ENCODE peak calls at places on chromosomes 11 and 22, in six cellular contexts. One of them, this sample, is unnamed.

GRCh38 chr11:4887591-4887990 is 5.9 kb downstream of the OR51T1 start:
- DNase-seq in IMR-90: no peak
- DNase-seq in K562: no peak
- DNase-seq in SK-N-SH: no peak
- DNase-seq in GM12878: no peak
- DNase-seq in HepG2: no peak
- DNase-seq in this sample: no peak

GRCh38 chr11:91972665-91973266 is 251.9 kb upstream of the FAT3 start:
- DNase-seq in IMR-90: no peak
- DNase-seq in K562: no peak
- DNase-seq in SK-N-SH: no peak
- DNase-seq in GM12878: no peak
- DNase-seq in HepG2: no peak
- DNase-seq in this sample: no peak

GRCh38 chr22:49196046-49196511 is 631.6 kb downstream of the BRD1 start:
- DNase-seq in IMR-90: no peak
- DNase-seq in K562: no peak
- DNase-seq in SK-N-SH: no peak
- DNase-seq in GM12878: no peak
- DNase-seq in HepG2: no peak
- DNase-seq in this sample: no peak

GRCh38 chr11:74418509-74418895 is 20.3 kb upstream of the PGM2L1 start:
- DNase-seq in IMR-90: peak; percentile 82
- DNase-seq in K562: no peak
- DNase-seq in SK-N-SH: no peak
- DNase-seq in GM12878: no peak
- DNase-seq in HepG2: peak; percentile 6
- DNase-seq in this sample: peak; percentile 64

GRCh38 chr11:30683176-30683575 is 97.0 kb upstream of the MPPED2 start:
- DNase-seq in IMR-90: peak; percentile 22
- DNase-seq in K562: no peak
- DNase-seq in SK-N-SH: no peak
- DNase-seq in GM12878: no peak
- DNase-seq in HepG2: no peak
- DNase-seq in this sample: no peak

GRCh38 chr11:133950874-133951483 is 5.8 kb downstream of the IGSF9B start:
- DNase-seq in IMR-90: no peak
- DNase-seq in K562: no peak
- DNase-seq in SK-N-SH: no peak
- DNase-seq in GM12878: no peak
- DNase-seq in HepG2: no peak
- DNase-seq in this sample: no peak

GRCh38 chr11:33773399-33774355 is 643 bp downstream of the FBXO3 start:
- DNase-seq in IMR-90: peak; percentile 43
- DNase-seq in K562: peak; percentile 82
- DNase-seq in SK-N-SH: peak; percentile 39
- DNase-seq in GM12878: no peak
- DNase-seq in HepG2: peak; percentile 6
- DNase-seq in this sample: peak; percentile 40

GRCh38 chr11:20458905-20459632 is 71.6 kb downstream of the PRMT3 start:
- DNase-seq in IMR-90: no peak
- DNase-seq in K562: peak; percentile 66
- DNase-seq in SK-N-SH: peak; percentile 25
- DNase-seq in GM12878: no peak
- DNase-seq in HepG2: no peak
- DNase-seq in this sample: no peak

GRCh38 chr22:37601540-37602442 is 6.8 kb upstream of the GGA1 start:
- DNase-seq in IMR-90: peak; percentile 33
- DNase-seq in K562: no peak
- DNase-seq in SK-N-SH: no peak
- DNase-seq in GM12878: peak; percentile 42
- DNase-seq in HepG2: peak; percentile 91
- DNase-seq in this sample: no peak

GRCh38 chr11:78046486-78046854 is 17.2 kb upstream of the THRSP start:
- DNase-seq in IMR-90: no peak
- DNase-seq in K562: no peak
- DNase-seq in SK-N-SH: no peak
- DNase-seq in GM12878: no peak
- DNase-seq in HepG2: no peak
- DNase-seq in this sample: no peak

GRCh38 chr11:106601637-106602297 is 416.5 kb downstream of the GUCY1A2 start:
- DNase-seq in IMR-90: no peak
- DNase-seq in K562: no peak
- DNase-seq in SK-N-SH: no peak
- DNase-seq in GM12878: no peak
- DNase-seq in HepG2: no peak
- DNase-seq in this sample: no peak

GRCh38 chr11:70505331-70505731 is 107.0 kb downstream of the CTTN start:
- DNase-seq in IMR-90: no peak
- DNase-seq in K562: no peak
- DNase-seq in SK-N-SH: no peak
- DNase-seq in GM12878: no peak
- DNase-seq in HepG2: no peak
- DNase-seq in this sample: no peak

GRCh38 chr22:32752326-32752725 is 49.2 kb upstream of the TIMP3 start:
- DNase-seq in IMR-90: peak; percentile 63
- DNase-seq in K562: no peak
- DNase-seq in SK-N-SH: no peak
- DNase-seq in GM12878: no peak
- DNase-seq in HepG2: no peak
- DNase-seq in this sample: no peak

GRCh38 chr11:120244966-120245365 is 5.0 kb downstream of the POU2F3 start:
- DNase-seq in IMR-90: no peak
- DNase-seq in K562: no peak
- DNase-seq in SK-N-SH: no peak
- DNase-seq in GM12878: no peak
- DNase-seq in HepG2: no peak
- DNase-seq in this sample: no peak

GRCh38 chr11:120249279-120250022 is 9.5 kb downstream of the POU2F3 start:
- DNase-seq in IMR-90: no peak
- DNase-seq in K562: no peak
- DNase-seq in SK-N-SH: no peak
- DNase-seq in GM12878: peak; percentile 66
- DNase-seq in HepG2: no peak
- DNase-seq in this sample: no peak

GRCh38 chr11:120245434-120245833 is 5.5 kb downstream of the POU2F3 start:
- DNase-seq in IMR-90: no peak
- DNase-seq in K562: no peak
- DNase-seq in SK-N-SH: no peak
- DNase-seq in GM12878: no peak
- DNase-seq in HepG2: no peak
- DNase-seq in this sample: no peak

GRCh38 chr11:120244476-120244875 is 4.5 kb downstream of the POU2F3 start:
- DNase-seq in IMR-90: peak; percentile 10
- DNase-seq in K562: no peak
- DNase-seq in SK-N-SH: no peak
- DNase-seq in GM12878: no peak
- DNase-seq in HepG2: no peak
- DNase-seq in this sample: no peak

DNA sequence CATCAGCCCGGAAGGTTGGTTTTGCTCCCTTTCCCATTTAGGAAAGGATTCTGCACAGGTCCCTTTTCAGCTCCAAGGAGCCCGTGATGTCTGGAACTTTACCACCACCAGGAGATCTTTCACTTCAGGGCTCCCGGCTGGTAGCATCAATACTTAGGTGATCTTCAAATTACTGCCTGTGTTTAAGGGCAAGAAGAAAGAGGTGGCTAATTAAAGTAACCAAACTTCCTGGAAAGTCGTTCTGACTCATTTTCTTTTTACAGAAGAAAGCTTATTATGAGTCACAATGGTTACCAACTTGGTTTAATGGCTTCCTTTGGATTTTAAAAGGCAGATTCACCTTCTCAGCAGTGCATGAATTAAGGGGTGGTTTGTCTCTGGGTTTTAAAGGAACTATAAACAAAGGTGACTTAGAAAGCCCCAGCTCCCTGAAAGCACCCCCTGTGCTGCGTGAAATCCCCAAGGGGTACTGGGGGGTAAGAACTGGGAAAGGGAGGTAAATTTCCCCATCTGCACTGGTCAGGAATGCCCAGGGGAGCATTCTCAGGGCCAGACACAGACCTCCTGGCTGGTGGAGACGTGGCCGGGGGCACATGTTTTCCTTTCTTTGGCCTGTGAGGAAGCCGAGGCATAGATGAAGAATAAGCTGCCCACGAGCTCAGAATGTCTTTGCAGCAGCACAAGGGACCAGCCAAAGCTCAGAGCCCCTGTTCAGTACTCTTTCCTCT is 8.8 kb downstream of the POU2F3 start:
- DNase-seq in IMR-90: peak; percentile 48
- DNase-seq in K562: no peak
- DNase-seq in SK-N-SH: no peak
- DNase-seq in GM12878: peak; percentile 93
- DNase-seq in HepG2: no peak
- DNase-seq in this sample: no peak
- TF ChIP-seq SMC3 in IMR-90: no peak
- TF ChIP-seq SMC3 in K562: no peak
- TF ChIP-seq SMC3 in SK-N-SH: no peak
- TF ChIP-seq SMC3 in GM12878: no peak
- TF ChIP-seq SMC3 in HepG2: no peak
- TF ChIP-seq SMC3 in this sample: no peak

GRCh38 chr11:1271002-1271401 is 38.4 kb downstream of the TOLLIP start:
- DNase-seq in IMR-90: peak; percentile 12
- DNase-seq in K562: peak; percentile 48
- DNase-seq in SK-N-SH: no peak
- DNase-seq in GM12878: no peak
- DNase-seq in HepG2: no peak
- DNase-seq in this sample: no peak
- TF ChIP-seq SMC3 in IMR-90: no peak
- TF ChIP-seq SMC3 in K562: no peak
- TF ChIP-seq SMC3 in SK-N-SH: no peak
- TF ChIP-seq SMC3 in GM12878: no peak
- TF ChIP-seq SMC3 in HepG2: no peak
- TF ChIP-seq SMC3 in this sample: no peak

GRCh38 chr11:61919113-61919840 is 1.9 kb upstream of the RAB3IL1 start:
- DNase-seq in IMR-90: no peak
- DNase-seq in K562: peak; percentile 16
- DNase-seq in SK-N-SH: no peak
- DNase-seq in GM12878: no peak
- DNase-seq in HepG2: no peak
- DNase-seq in this sample: no peak

GRCh38 chr11:61917357-61918109 is at the start of gene RAB3IL1:
- DNase-seq in IMR-90: no peak
- DNase-seq in K562: peak; percentile 91
- DNase-seq in SK-N-SH: peak; percentile 94
- DNase-seq in GM12878: no peak
- DNase-seq in HepG2: no peak
- DNase-seq in this sample: peak; percentile 30

GRCh38 chr11:61921446-61921845 is 4.1 kb upstream of the RAB3IL1 start:
- DNase-seq in IMR-90: no peak
- DNase-seq in K562: peak; percentile 8
- DNase-seq in SK-N-SH: no peak
- DNase-seq in GM12878: no peak
- DNase-seq in HepG2: no peak
- DNase-seq in this sample: no peak

GRCh38 chr11:61918251-61919112 is 1.1 kb upstream of the RAB3IL1 start:
- DNase-seq in IMR-90: no peak
- DNase-seq in K562: peak; percentile 9
- DNase-seq in SK-N-SH: peak; percentile 10
- DNase-seq in GM12878: no peak
- DNase-seq in HepG2: no peak
- DNase-seq in this sample: no peak

GRCh38 chr11:61919841-61920631 is 2.7 kb upstream of the RAB3IL1 start:
- DNase-seq in IMR-90: no peak
- DNase-seq in K562: peak; percentile 93
- DNase-seq in SK-N-SH: peak; percentile 11
- DNase-seq in GM12878: no peak
- DNase-seq in HepG2: no peak
- DNase-seq in this sample: peak; percentile 50
- TF ChIP-seq SMC3 in IMR-90: no peak
- TF ChIP-seq SMC3 in K562: no peak
- TF ChIP-seq SMC3 in SK-N-SH: no peak
- TF ChIP-seq SMC3 in GM12878: no peak
- TF ChIP-seq SMC3 in HepG2: no peak
- TF ChIP-seq SMC3 in this sample: no peak

DNA sequence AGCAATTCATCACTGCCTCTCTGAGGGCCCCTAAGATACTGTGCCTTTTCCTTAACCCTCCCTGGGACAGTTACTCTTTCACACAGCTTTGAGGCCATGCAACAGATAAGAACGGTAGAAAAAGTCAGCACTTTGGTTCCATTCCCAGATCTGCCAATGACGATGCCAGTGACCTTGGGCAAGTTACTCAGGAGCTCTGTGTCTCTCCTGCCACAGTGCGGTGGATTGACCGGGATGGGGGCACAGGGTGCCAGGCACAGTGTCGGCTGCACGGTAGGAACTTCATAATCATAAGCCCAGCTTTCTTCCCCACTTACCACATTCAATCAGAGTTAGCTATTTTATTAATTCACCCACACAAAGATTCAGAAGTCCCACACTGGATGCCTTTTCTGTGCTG is 1041.8 kb downstream of the TBC1D22A start:
- DNase-seq in IMR-90: no peak
- DNase-seq in K562: no peak
- DNase-seq in SK-N-SH: no peak
- DNase-seq in GM12878: no peak
- DNase-seq in HepG2: no peak
- DNase-seq in this sample: no peak
- TF ChIP-seq SMC3 in IMR-90: no peak
- TF ChIP-seq SMC3 in K562: no peak
- TF ChIP-seq SMC3 in SK-N-SH: no peak
- TF ChIP-seq SMC3 in GM12878: no peak
- TF ChIP-seq SMC3 in HepG2: no peak
- TF ChIP-seq SMC3 in this sample: no peak

GRCh38 chr22:23183107-23183698 is 2.9 kb downstream of the BCR start:
- DNase-seq in IMR-90: peak; percentile 66
- DNase-seq in K562: peak; percentile 92
- DNase-seq in SK-N-SH: peak; percentile 80
- DNase-seq in GM12878: no peak
- DNase-seq in HepG2: peak; percentile 47
- DNase-seq in this sample: no peak
- TF ChIP-seq SMC3 in IMR-90: no peak
- TF ChIP-seq SMC3 in K562: no peak
- TF ChIP-seq SMC3 in SK-N-SH: peak; percentile 17
- TF ChIP-seq SMC3 in GM12878: no peak
- TF ChIP-seq SMC3 in HepG2: no peak
- TF ChIP-seq SMC3 in this sample: no peak

DNA sequence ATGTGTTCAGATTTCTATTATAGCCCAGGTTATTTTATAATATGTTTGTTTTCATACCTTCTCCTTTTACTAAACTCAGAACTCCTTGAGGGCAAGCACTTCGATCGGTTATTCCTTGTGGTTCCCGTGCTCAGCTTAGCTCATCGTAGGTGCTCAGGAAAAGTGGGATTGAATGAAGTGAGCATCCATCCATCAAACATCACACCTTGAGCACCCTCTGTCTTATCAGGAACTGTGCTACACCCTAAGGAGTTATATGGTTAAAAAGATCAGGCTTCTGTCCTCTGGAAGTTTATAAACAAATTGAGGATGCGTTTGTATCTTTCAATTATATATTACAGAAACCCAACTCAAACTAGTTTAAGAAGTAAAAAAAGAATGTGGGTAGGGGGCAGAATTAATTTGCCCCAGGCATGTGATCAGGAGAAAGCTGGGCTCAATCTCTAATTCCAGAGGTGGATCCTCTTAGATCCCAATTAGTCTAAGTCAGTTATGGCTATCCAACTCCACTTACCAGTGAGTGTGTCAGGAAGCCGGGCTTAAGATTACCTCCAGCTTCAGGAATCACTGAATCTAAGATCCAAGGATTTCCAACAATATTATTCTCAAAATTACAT is 59.9 kb upstream of the RRAS2 start:
- DNase-seq in IMR-90: peak; percentile 25
- DNase-seq in K562: peak; percentile 46
- DNase-seq in SK-N-SH: peak; percentile 34
- DNase-seq in GM12878: no peak
- DNase-seq in HepG2: peak; percentile 38
- DNase-seq in this sample: peak; percentile 67
- TF ChIP-seq SMC3 in IMR-90: peak; percentile 28
- TF ChIP-seq SMC3 in K562: no peak
- TF ChIP-seq SMC3 in SK-N-SH: peak; percentile 45
- TF ChIP-seq SMC3 in GM12878: peak; percentile 47
- TF ChIP-seq SMC3 in HepG2: peak; percentile 48
- TF ChIP-seq SMC3 in this sample: peak; percentile 68

This sample was measured in A549.